ENCODE peak calls at places on chromosome 11, in nine cellular contexts. S is Calu3, F is fibroblast of mammary gland, T is AG04449, B is GM13976, R is neural progenitor cell, N is PC-3, E is pancreas, P is left ventricle myocardium inferior. L is an unnamed sample.

GRCh38 chr11:76123243-76123642 is 83.1 kb downstream of the WNT11 start:
- DNase-seq in S (no peak), F (no peak), T (no peak), B (no peak), R (no peak), N (no peak), E (no peak), P (no peak), L (no peak)

GRCh38 chr11:65584723-65585171 is 8.9 kb downstream of the EHBP1L1 start:
- DNase-seq in S (no peak), F (no peak), T (no peak), B (no peak), R (peak), N (no peak), E (no peak), P (no peak), L (no peak)

GRCh38 chr11:27921472-27921871 is 186.5 kb downstream of the KIF18A start:
- DNase-seq in S (no peak), F (peak), T (no peak), B (no peak), R (no peak), N (peak), E (no peak), P (no peak), L (peak)

GRCh38 chr11:85844439-85845051 is 10.6 kb upstream of the CCDC83 start:
- DNase-seq in S (peak), F (peak), T (no peak), B (no peak), R (no peak), N (peak), E (no peak), P (no peak), L (peak)

GRCh38 chr11:27100534-27100933 is 59.9 kb downstream of the BBOX1 start:
- DNase-seq in S (no peak), F (no peak), T (no peak), B (no peak), R (no peak), N (no peak), E (no peak), P (no peak), L (no peak)

GRCh38 chr11:7520011-7520942 is 6.5 kb downstream of the PPFIBP2 start:
- DNase-seq in S (no peak), F (no peak), T (no peak), B (peak), R (no peak), N (no peak), E (no peak), P (no peak), L (no peak)

GRCh38 chr11:126963603-126964353 is 36.8 kb downstream of the KIRREL3 start:
- DNase-seq in S (peak), F (peak), T (peak), B (no peak), R (no peak), N (peak), E (no peak), P (no peak), L (no peak)

GRCh38 chr11:26841818-26842457 is 120.1 kb upstream of the SLC5A12 start:
- DNase-seq in S (no peak), F (peak), T (peak), B (no peak), R (no peak), N (no peak), E (no peak), P (no peak), L (peak)

GRCh38 chr11:121389651-121390050 is 62.5 kb upstream of the SORL1 start:
- DNase-seq in S (no peak), F (no peak), T (no peak), B (no peak), R (peak), N (no peak), E (peak), P (peak), L (no peak)

GRCh38 chr11:123434262-123434661 is 4.2 kb downstream of the GRAMD1B start:
- DNase-seq in S (peak), F (peak), T (no peak), B (no peak), R (peak), N (peak), E (no peak), P (no peak), L (peak)

GRCh38 chr11:20042025-20042639 is 118.1 kb downstream of the DBX1 start:
- DNase-seq in S (no peak), F (no peak), T (no peak), B (no peak), R (no peak), N (peak), E (no peak), P (no peak), L (no peak)

GRCh38 chr11:117989351-117990102 is 3.3 kb downstream of the IL10RA start:
- DNase-seq in S (no peak), F (no peak), T (no peak), B (no peak), R (no peak), N (no peak), E (no peak), P (no peak), L (no peak)

GRCh38 chr11:35822815-35823495 is 120.9 kb upstream of the LDLRAD3 start:
- DNase-seq in S (no peak), F (no peak), T (no peak), B (no peak), R (no peak), N (peak), E (no peak), P (no peak), L (peak)

GRCh38 chr11:69270929-69271328 is 23.0 kb upstream of the MYEOV start:
- DNase-seq in S (no peak), F (no peak), T (no peak), B (no peak), R (no peak), N (no peak), E (no peak), P (no peak), L (no peak)

GRCh38 chr11:1280116-1281035 is 29.1 kb downstream of the TOLLIP start:
- DNase-seq in S (no peak), F (no peak), T (no peak), B (no peak), R (no peak), N (no peak), E (no peak), P (no peak), L (no peak)

GRCh38 chr11:102449651-102450570 is 2.7 kb downstream of the TMEM123 start:
- DNase-seq in S (no peak), F (no peak), T (no peak), B (no peak), R (peak), N (no peak), E (no peak), P (no peak), L (no peak)

GRCh38 chr11:23112987-23113886 is 253.0 kb upstream of the CCDC179 start:
- DNase-seq in S (peak), F (peak), T (no peak), B (peak), R (peak), N (peak), E (peak), P (no peak), L (peak)

GRCh38 chr11:134395002-134395401 is 17.0 kb downstream of the B3GAT1 start:
- DNase-seq in S (no peak), F (no peak), T (no peak), B (no peak), R (no peak), N (no peak), E (no peak), P (no peak), L (no peak)

GRCh38 chr11:62556872-62557631 is 10.4 kb upstream of the AHNAK start:
- DNase-seq in S (no peak), F (no peak), T (no peak), B (no peak), R (no peak), N (peak), E (no peak), P (no peak), L (peak)

GRCh38 chr11:68216171-68216938 is 3.3 kb upstream of the KMT5B start:
- DNase-seq in S (peak), F (no peak), T (no peak), B (no peak), R (no peak), N (peak), E (peak), P (peak), L (no peak)

GRCh38 chr11:112318193-112318592 is 57.5 kb upstream of the PLET1 start:
- DNase-seq in S (no peak), F (peak), T (peak), B (no peak), R (no peak), N (peak), E (no peak), P (no peak), L (peak)

GRCh38 chr11:109604506-109604905 is 182.5 kb downstream of the C11orf87 start:
- DNase-seq in S (no peak), F (peak), T (no peak), B (no peak), R (no peak), N (no peak), E (no peak), P (no peak), L (peak)

GRCh38 chr11:1341928-1342524 is 32.6 kb upstream of the TOLLIP start:
- DNase-seq in S (no peak), F (peak), T (peak), B (no peak), R (no peak), N (peak), E (no peak), P (no peak), L (no peak)

GRCh38 chr11:76049506-76049905 is 156.8 kb downstream of the WNT11 start:
- DNase-seq in S (no peak), F (no peak), T (no peak), B (no peak), R (no peak), N (no peak), E (no peak), P (no peak), L (no peak)

GRCh38 chr11:115168229-115168671 is 336.0 kb downstream of the CADM1 start:
- DNase-seq in S (no peak), F (no peak), T (no peak), B (no peak), R (no peak), N (no peak), E (peak), P (no peak), L (peak)

GRCh38 chr11:126978155-126978554 is 22.4 kb downstream of the KIRREL3 start:
- DNase-seq in S (peak), F (no peak), T (no peak), B (no peak), R (peak), N (no peak), E (no peak), P (no peak), L (no peak)

GRCh38 chr11:120908521-120909181 is 115.3 kb upstream of the TBCEL start:
- DNase-seq in S (no peak), F (no peak), T (no peak), B (no peak), R (no peak), N (no peak), E (no peak), P (no peak), L (no peak)

GRCh38 chr11:13836666-13837065 is 125.9 kb upstream of the SPON1 start:
- DNase-seq in S (no peak), F (no peak), T (no peak), B (no peak), R (no peak), N (peak), E (no peak), P (no peak), L (no peak)

GRCh38 chr11:13837286-13837685 is 125.2 kb upstream of the SPON1 start:
- DNase-seq in S (peak), F (peak), T (no peak), B (no peak), R (no peak), N (peak), E (no peak), P (no peak), L (peak)

GRCh38 chr11:13831707-13832106 is 130.8 kb upstream of the SPON1 start:
- DNase-seq in S (no peak), F (no peak), T (no peak), B (no peak), R (no peak), N (peak), E (peak), P (no peak), L (no peak)

GRCh38 chr11:13834463-13834862 is 128.1 kb upstream of the SPON1 start:
- DNase-seq in S (no peak), F (no peak), T (no peak), B (no peak), R (peak), N (peak), E (no peak), P (no peak), L (no peak)
- TF ChIP-seq CTCF in S (peak), F (peak), T (peak), B (no peak), R (peak), N (peak), E (no peak), P (no peak), L (peak)

DNA sequence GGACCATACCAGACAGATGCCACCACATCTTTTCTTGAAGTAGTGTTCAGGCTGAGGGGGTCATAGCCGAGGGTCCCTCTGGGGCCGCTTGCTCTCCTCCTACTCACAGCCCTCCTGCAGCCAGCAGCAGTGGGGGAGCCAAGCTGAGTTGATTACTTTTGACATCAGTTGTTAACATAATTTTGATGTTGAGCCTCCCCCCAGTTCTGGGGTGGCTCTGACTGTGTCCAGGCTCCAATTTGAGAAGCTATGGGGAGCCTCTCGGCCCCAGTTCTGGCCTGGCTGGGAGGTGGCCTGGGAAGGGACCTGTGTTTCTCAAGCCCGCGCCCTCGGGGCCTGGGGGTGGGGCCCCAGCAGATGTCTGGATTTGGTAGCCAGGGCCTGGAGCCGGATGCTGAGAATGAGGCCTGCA is 48.0 kb downstream of the KCNQ1OT1 start:
- DNase-seq in S (no peak), F (no peak), T (no peak), B (peak), R (no peak), N (no peak), E (no peak), P (peak), L (no peak)
- TF ChIP-seq CTCF in S (no peak), F (no peak), T (no peak), B (no peak), R (no peak), N (no peak), E (no peak), P (no peak), L (no peak)

GRCh38 chr11:94804874-94805273 is 36.7 kb downstream of the AMOTL1 start:
- DNase-seq in S (no peak), F (no peak), T (no peak), B (no peak), R (no peak), N (no peak), E (no peak), P (no peak), L (no peak)

GRCh38 chr11:94806436-94806835 is 38.3 kb downstream of the AMOTL1 start:
- DNase-seq in S (no peak), F (peak), T (peak), B (no peak), R (no peak), N (no peak), E (no peak), P (no peak), L (no peak)

GRCh38 chr11:94805994-94806393 is 37.8 kb downstream of the AMOTL1 start:
- DNase-seq in S (no peak), F (peak), T (no peak), B (no peak), R (no peak), N (no peak), E (no peak), P (no peak), L (no peak)

GRCh38 chr11:94813436-94813720 is 45.2 kb downstream of the AMOTL1 start:
- DNase-seq in S (no peak), F (no peak), T (no peak), B (no peak), R (no peak), N (no peak), E (no peak), P (no peak), L (no peak)

DNA sequence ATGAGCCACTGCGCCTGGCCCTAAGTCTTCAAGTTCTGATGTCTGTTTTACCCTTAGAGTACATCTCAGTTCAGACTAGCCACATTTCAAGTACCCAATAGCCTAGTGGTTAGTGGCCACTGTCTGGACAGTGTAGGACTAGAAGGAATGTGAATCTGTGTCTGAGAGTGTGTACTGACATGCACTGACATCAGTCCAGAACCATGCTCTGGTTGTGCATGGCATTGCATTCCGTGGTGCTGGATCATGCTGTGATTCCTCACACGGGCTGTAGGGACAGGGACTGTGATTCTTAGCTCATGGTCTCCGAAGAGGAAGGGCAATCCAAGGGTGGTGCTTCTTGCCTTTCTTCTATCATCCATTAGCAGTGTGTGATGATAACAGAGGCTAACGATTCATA is 41.1 kb downstream of the AMOTL1 start:
- DNase-seq in S (no peak), F (no peak), T (peak), B (no peak), R (no peak), N (no peak), E (no peak), P (no peak), L (no peak)
- TF ChIP-seq CTCF in S (no peak), F (no peak), T (no peak), B (no peak), R (no peak), N (no peak), E (no peak), P (no peak), L (no peak)

GRCh38 chr11:44905131-44905866 is 45.4 kb downstream of the TP53I11 start:
- DNase-seq in S (no peak), F (no peak), T (no peak), B (no peak), R (no peak), N (no peak), E (no peak), P (no peak), L (no peak)
- TF ChIP-seq CTCF in S (no peak), F (no peak), T (no peak), B (no peak), R (no peak), N (no peak), E (no peak), P (no peak), L (no peak)

DNA sequence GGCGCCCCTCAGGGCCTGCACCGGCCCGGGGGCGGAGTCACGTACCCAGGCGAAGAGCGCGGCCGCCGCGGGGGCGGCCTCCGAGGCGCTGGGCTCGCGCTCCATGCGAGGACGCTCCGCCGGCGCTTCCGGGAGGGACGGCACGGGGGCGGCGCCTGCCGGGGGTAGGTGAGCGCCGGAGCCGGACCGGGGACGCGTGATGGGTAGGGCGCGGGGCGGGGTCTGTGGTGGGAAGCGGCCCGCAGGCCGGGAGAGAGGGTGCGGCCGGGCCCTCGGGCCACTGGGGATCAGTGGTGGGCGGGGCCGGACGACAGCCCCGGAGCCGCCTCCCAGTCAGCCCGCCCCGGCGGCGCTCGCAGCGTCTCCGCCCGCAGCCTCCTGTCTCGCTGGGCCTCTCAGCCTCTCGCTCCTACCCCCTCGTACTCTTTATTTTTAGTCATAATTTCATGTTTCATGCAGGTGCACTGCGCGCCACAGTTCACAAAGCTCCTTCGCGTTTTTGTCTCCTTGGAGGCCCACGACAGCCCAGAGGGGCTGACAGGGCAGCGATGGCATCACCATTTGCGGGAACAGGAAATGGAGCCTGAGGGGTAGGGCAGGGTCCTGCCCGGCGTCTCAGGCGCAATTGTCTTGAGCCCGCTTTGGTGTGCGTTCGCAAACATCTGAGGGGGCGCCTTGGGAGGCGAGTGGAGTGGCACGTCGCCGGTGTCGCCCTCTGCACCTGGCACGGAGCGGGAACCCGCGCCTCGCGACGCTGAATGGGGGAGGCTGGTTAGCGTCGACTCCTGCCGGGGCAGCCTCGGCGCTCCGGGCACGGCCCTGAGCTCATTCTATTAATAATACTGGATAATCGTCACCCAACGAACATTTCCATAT is at the start of gene SERGEF:
- DNase-seq in S (peak), F (peak), T (no peak), B (peak), R (peak), N (peak), E (peak), P (peak), L (peak)
- TF ChIP-seq CTCF in S (no peak), F (no peak), T (no peak), B (peak), R (no peak), N (no peak), E (no peak), P (peak), L (peak)

GRCh38 chr11:43735931-43736330 is 55.4 kb downstream of the HSD17B12 start:
- DNase-seq in S (no peak), F (peak), T (peak), B (no peak), R (no peak), N (peak), E (no peak), P (no peak), L (no peak)
- TF ChIP-seq CTCF in S (no peak), F (peak), T (peak), B (no peak), R (no peak), N (peak), E (no peak), P (no peak), L (no peak)

GRCh38 chr11:72349616-72350218 is 84.6 kb downstream of the CLPB start:
- DNase-seq in S (peak), F (peak), T (no peak), B (no peak), R (no peak), N (no peak), E (no peak), P (peak), L (no peak)

GRCh38 chr11:72353861-72354260 is 80.5 kb downstream of the CLPB start:
- DNase-seq in S (peak), F (peak), T (no peak), B (no peak), R (no peak), N (peak), E (no peak), P (no peak), L (peak)

GRCh38 chr11:72350752-72351151 is 83.6 kb downstream of the CLPB start:
- DNase-seq in S (no peak), F (peak), T (no peak), B (no peak), R (no peak), N (no peak), E (no peak), P (no peak), L (no peak)

GRCh38 chr11:72354356-72355115 is 79.8 kb downstream of the CLPB start:
- DNase-seq in S (peak), F (no peak), T (no peak), B (no peak), R (no peak), N (peak), E (no peak), P (no peak), L (no peak)

DNA sequence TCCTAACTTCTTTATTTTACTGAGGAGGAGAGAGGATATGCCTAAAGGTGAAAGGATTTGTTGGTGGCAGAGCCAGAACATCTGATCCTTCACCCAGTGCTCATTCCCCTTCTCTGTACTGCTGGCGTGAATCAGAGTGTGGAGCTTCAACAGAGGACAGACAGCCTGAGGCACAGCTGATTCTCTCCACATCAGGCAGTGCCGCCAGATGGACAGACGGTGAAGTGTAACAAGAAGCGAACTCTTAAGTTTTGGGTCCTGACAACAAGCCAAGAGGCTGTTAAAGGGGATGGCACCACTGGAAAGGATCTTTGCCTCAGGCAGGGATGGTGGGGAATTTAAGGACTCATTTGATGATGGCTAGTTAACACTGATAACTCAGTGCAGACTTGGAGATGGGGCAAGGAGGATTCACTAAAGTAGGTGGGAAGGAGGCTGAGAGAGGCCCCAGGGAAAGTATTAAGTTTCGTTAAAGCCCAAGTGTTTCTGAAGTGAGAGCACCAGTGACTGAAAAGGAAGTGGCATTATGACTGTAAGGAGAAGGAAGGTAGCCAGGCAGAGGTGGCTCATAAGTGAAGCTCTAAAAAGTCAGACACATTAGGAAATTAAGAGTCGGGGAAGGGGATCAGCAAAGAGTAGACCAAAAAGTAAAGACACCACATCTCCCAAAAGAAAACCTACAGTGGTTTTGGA is 81.3 kb downstream of the CLPB start:
- DNase-seq in S (no peak), F (peak), T (peak), B (peak), R (peak), N (no peak), E (no peak), P (no peak), L (no peak)
- TF ChIP-seq CTCF in S (no peak), F (peak), T (peak), B (no peak), R (peak), N (no peak), E (no peak), P (peak), L (no peak)